ENCODE peak calls at places on chromosomes 12 and 14, in four cellular contexts. Y, T, W and Z are unnamed samples. For H3K4me1, the result is how much of the 10 kb centered on the place peaks cover.

GRCh38 chr12:45235087-45236025 is 19.5 kb downstream of the ANO6 start:
- DNase-seq in Y (peak), T (no peak), W (no peak), Z (no peak)

GRCh38 chr12:64680235-64680634 is 69.9 kb downstream of the RASSF3 start:
- DNase-seq in Y (no peak), T (no peak), W (no peak), Z (no peak)

GRCh38 chr14:95515523-95516517 is 630 bp downstream of the SYNE3 start:
- DNase-seq in Y (peak), T (peak), W (peak), Z (peak)

GRCh38 chr12:114479831-114480230 is 73.9 kb upstream of the TBX5 start:
- DNase-seq in Y (no peak), T (no peak), W (no peak), Z (no peak)

GRCh38 chr12:131075194-131075593 is 121.5 kb downstream of the ADGRD1 start:
- DNase-seq in Y (no peak), T (no peak), W (no peak), Z (no peak)

GRCh38 chr12:52615208-52615868 is 3.0 kb downstream of the KRT73 start:
- DNase-seq in Y (no peak), T (no peak), W (no peak), Z (no peak)

GRCh38 chr12:104313568-104314241 is 10.2 kb downstream of the EID3 start:
- DNase-seq in Y (no peak), T (no peak), W (no peak), Z (no peak)

GRCh38 chr12:101642115-101643067 is 47.6 kb downstream of the MYBPC1 start:
- DNase-seq in Y (peak), T (no peak), W (no peak), Z (no peak)

GRCh38 chr12:124929649-124930419 is 15.4 kb upstream of the UBC start:
- DNase-seq in Y (no peak), T (no peak), W (no peak), Z (no peak)

GRCh38 chr14:73166399-73166798 is 30.1 kb downstream of the PSEN1 start:
- DNase-seq in Y (no peak), T (no peak), W (no peak), Z (no peak)

GRCh38 chr14:56555921-56556570 is 23.6 kb upstream of the TMEM260 start:
- DNase-seq in Y (no peak), T (peak), W (no peak), Z (no peak)

GRCh38 chr14:39426605-39427004 is 5.6 kb downstream of the FBXO33 start:
- DNase-seq in Y (no peak), T (peak), W (no peak), Z (peak)

GRCh38 chr12:127125607-127126259 is 1141.2 kb upstream of the TMEM132C start:
- DNase-seq in Y (no peak), T (no peak), W (no peak), Z (no peak)

GRCh38 chr14:58171090-58171489 is 19.1 kb upstream of the ARMH4 start:
- DNase-seq in Y (peak), T (no peak), W (no peak), Z (peak)

GRCh38 chr14:33682746-33683145 is 268.1 kb downstream of the EGLN3 start:
- DNase-seq in Y (no peak), T (no peak), W (no peak), Z (no peak)

GRCh38 chr12:121576851-121577391 is 3.9 kb downstream of the KDM2B start:
- DNase-seq in Y (no peak), T (no peak), W (no peak), Z (no peak)

GRCh38 chr12:42921741-42922511 is 332.4 kb upstream of the PRICKLE1 start:
- DNase-seq in Y (no peak), T (no peak), W (no peak), Z (no peak)

GRCh38 chr14:23861666-23862065 is 91.9 kb upstream of the DHRS4 start:
- DNase-seq in Y (no peak), T (no peak), W (no peak), Z (no peak)

GRCh38 chr14:76929927-76930326 is 98.6 kb downstream of the IRF2BPL start:
- DNase-seq in Y (no peak), T (no peak), W (peak), Z (peak)

GRCh38 chr12:1851126-1851791 is 30.9 kb downstream of the LRTM2 start:
- DNase-seq in Y (no peak), T (no peak), W (no peak), Z (no peak)

GRCh38 chr14:95413289-95414215 is 93.8 kb upstream of the CLMN start:
- DNase-seq in Y (no peak), T (no peak), W (no peak), Z (no peak)

GRCh38 chr12:6089041-6089823 is 35.2 kb downstream of the VWF start:
- DNase-seq in Y (no peak), T (no peak), W (no peak), Z (no peak)

GRCh38 chr14:22653012-22653621 is 9.0 kb upstream of the OR6J1 start:
- DNase-seq in Y (peak), T (peak), W (peak), Z (peak)

GRCh38 chr12:129096184-129096583 is 242.9 kb downstream of the GLT1D1 start:
- DNase-seq in Y (no peak), T (no peak), W (no peak), Z (no peak)

GRCh38 chr12:50638482-50638880 is 125.4 kb upstream of the ATF1 start:
- DNase-seq in Y (no peak), T (no peak), W (no peak), Z (no peak)

GRCh38 chr12:117486840-117487659 is 125.6 kb upstream of the NOS1 start:
- DNase-seq in Y (no peak), T (no peak), W (no peak), Z (no peak)

GRCh38 chr14:76820700-76821099 is 5.5 kb upstream of the LRRC74A start:
- DNase-seq in Y (no peak), T (no peak), W (no peak), Z (no peak)

GRCh38 chr14:20482382-20482781 is 13.2 kb downstream of the PNP start:
- DNase-seq in Y (no peak), T (no peak), W (no peak), Z (no peak)

GRCh38 chr14:89489796-89490506 is 72.9 kb upstream of the FOXN3 start:
- DNase-seq in Y (no peak), T (no peak), W (no peak), Z (no peak)

GRCh38 chr14:62792578-62792977 is 252.7 kb downstream of the KCNH5 start:
- DNase-seq in Y (no peak), T (no peak), W (no peak), Z (no peak)

GRCh38 chr12:105279460-105280056 is 43.6 kb upstream of the APPL2 start:
- DNase-seq in Y (no peak), T (peak), W (peak), Z (peak)

GRCh38 chr12:64806173-64806572 is 18.3 kb upstream of the TBC1D30 start:
- DNase-seq in Y (no peak), T (no peak), W (no peak), Z (no peak)

GRCh38 chr14:104424406-104425072 is 155.0 kb upstream of the C14orf180 start:
- DNase-seq in Y (no peak), T (no peak), W (no peak), Z (no peak)

GRCh38 chr14:68241862-68242490 is 422.4 kb downstream of the RAD51B start:
- DNase-seq in Y (no peak), T (no peak), W (no peak), Z (no peak)

DNA sequence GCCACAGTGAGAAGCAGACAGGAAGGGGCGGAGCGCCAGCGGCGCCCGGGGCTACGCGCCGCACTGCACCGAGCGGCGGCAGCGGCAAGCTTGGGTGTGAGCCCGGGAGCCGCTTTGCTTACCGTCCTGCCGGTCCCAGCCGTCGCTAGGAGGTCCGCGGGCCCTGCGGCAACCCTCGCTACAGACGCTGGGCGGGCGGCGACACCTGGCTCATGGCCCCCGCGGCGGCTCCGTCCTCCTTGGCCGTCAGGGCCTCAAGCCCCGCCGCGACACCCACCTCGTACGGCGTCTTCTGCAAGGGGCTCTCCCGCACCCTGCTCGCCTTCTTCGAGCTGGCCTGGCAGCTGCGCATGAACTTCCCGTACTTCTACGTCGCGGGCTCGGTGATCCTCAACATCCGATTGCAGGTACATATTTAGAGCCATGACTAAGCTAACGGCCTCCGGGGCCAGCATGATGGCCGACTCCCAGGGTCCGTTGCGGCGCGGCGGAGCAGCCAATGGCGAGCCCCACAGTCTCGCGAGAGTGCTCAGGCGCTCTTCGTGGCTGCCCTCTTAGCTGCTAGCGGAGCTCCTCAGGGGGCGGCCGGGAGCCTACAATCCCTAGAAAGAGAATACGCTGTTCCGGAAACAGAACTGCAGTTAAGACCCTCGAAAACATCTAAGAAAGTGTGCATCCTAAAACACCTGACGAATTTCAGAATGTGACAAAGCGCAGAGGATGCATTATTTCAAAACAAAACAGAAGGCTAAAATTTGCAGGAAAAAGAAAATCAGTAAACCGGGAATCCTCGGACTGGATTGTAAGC is at the start of gene SMIM10L1:
- DNase-seq in Y (peak), T (peak), W (peak), Z (peak)
- H3K27ac ChIP-seq in Y (peak), T (peak), W (peak), Z (peak)

GRCh38 chr12:116125981-116126566 is 151.4 kb downstream of the MED13L start:
- DNase-seq in Y (peak), T (no peak), W (no peak), Z (no peak)

GRCh38 chr12:116125084-116125483 is 152.4 kb downstream of the MED13L start:
- DNase-seq in Y (no peak), T (no peak), W (no peak), Z (no peak)

GRCh38 chr12:116127858-116128257 is 149.6 kb downstream of the MED13L start:
- DNase-seq in Y (no peak), T (no peak), W (no peak), Z (no peak)

GRCh38 chr12:116128779-116129178 is 148.7 kb downstream of the MED13L start:
- DNase-seq in Y (no peak), T (no peak), W (no peak), Z (no peak)

DNA sequence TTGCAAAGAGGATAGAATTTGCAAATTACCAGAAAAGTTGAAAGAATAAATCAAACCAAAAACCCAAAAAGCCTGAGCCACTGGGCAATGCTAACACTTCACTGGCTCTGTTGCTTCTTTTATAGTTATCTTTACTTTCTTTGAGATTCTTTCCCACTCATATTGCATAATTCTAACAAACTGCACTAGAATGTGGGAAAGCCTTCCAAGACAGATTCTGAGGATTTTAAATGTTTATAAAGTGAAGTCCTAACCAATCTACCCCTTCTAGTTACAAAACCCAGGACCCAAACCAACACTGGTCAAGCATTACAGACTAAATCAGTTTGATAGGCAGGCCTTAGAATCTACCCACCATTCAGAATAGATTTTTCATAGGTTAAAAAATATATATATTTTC is 150.9 kb downstream of the MED13L start:
- DNase-seq in Y (no peak), T (no peak), W (no peak), Z (no peak)
- H3K4me1 ChIP-seq in Y (half or more), T (under half), W (under half), Z (half or more)

DNA sequence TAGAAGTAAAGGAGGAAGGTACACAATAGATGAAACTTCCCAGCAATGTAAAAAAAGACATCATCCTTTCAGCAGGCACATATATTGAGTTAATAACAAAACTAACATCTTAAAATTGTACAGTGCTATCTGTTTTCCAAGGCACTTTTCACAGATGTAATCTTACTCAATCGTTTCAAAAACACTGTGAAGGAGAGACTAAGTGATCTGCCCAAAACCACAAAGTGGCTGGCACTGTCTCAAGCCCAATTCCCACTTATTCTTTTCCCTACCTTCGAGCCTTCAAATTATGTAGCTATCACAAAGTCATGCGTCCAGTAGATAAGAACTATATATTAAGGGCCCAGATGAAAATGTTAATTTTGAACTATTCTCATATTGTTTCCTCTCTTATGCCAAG is 193.6 kb upstream of the RASSF8 start:
- DNase-seq in Y (no peak), T (no peak), W (no peak), Z (no peak)
- H3K27ac ChIP-seq in Y (no peak), T (no peak), W (no peak), Z (no peak)

GRCh38 chr14:101813171-101813759 is 51.8 kb downstream of the PPP2R5C start:
- DNase-seq in Y (no peak), T (peak), W (no peak), Z (no peak)
- H3K4me1 ChIP-seq in Y (half or more), T (half or more), W (half or more), Z (half or more)

GRCh38 chr14:35878272-35879140 is 52.4 kb downstream of the BRMS1L start:
- DNase-seq in Y (no peak), T (no peak), W (no peak), Z (no peak)
- H3K27ac ChIP-seq in Y (no peak), T (no peak), W (no peak), Z (no peak)